ENCODE peak calls at places on chromosomes 4 and X, in five cellular contexts. S is activated CD8-positive, alpha-beta T cell treated with anti-CD3 and anti-CD28 coated beads, Interleukin-2, amount 10 ng/mL, durations not matched to agents 7 days and 5 days; O is iris pigment epithelial cell; B is activated T-cell treated with anti-CD3 and anti-CD28 coated beads for 48 hours; W is NCI-H774. Q is an unnamed sample.

GRCh38 chr4:133156096-133156495 is 7.0 kb downstream of the PCDH10 start:
- DNase-seq in B (no peak), S (no peak), O (no peak), W (no peak), Q (peak)

GRCh38 chrX:69285401-69285871 is 120.2 kb upstream of the PJA1 start:
- DNase-seq in W (no peak), S (no peak), B (no peak), O (no peak), Q (peak)

GRCh38 chr4:76616526-76616925 is 181.5 kb downstream of the SHROOM3 start:
- DNase-seq in O (no peak), S (no peak), B (no peak), W (no peak), Q (no peak)

GRCh38 chr4:135724426-135724825 is 1522.8 kb upstream of the PABPC4L start:
- DNase-seq in B (no peak), W (no peak), O (no peak), S (no peak), Q (no peak)

GRCh38 chr4:153174821-153175567 is 29.2 kb upstream of the TRIM2 start:
- DNase-seq in S (no peak), O (no peak), B (no peak), W (no peak), Q (no peak)

GRCh38 chr4:150491132-150492049 is 90.6 kb upstream of the MAB21L2 start:
- DNase-seq in O (no peak), W (no peak), S (no peak), B (no peak), Q (peak)

GRCh38 chr4:16745009-16745408 is 153.4 kb downstream of the LDB2 start:
- DNase-seq in B (no peak), O (peak), S (no peak), W (no peak), Q (peak)

GRCh38 chr4:173485164-173485563 is 44.9 kb downstream of the HAND2 start:
- DNase-seq in W (no peak), S (peak), B (no peak), O (peak), Q (no peak)

GRCh38 chr4:173017802-173018201 is 150.8 kb upstream of the GALNT7 start:
- DNase-seq in B (no peak), W (no peak), O (no peak), S (no peak), Q (no peak)

GRCh38 chrX:39813631-39814246 is 284.0 kb downstream of the BCOR start:
- DNase-seq in W (no peak), B (no peak), S (no peak), O (peak), Q (no peak)

GRCh38 chr4:98958065-98958464 is 29.1 kb upstream of the EIF4E start:
- DNase-seq in W (no peak), O (no peak), S (no peak), B (no peak), Q (no peak)

GRCh38 chr4:184932343-184932742 is 85.9 kb upstream of the HELT start:
- DNase-seq in W (no peak), O (no peak), S (no peak), B (no peak), Q (peak)

GRCh38 chrX:43682726-43683125 is 26.6 kb downstream of the MAOA start:
- DNase-seq in W (no peak), O (no peak), B (no peak), S (no peak), Q (no peak)

GRCh38 chr4:20086768-20087167 is 164.9 kb upstream of the SLIT2 start:
- DNase-seq in O (no peak), S (no peak), B (no peak), W (no peak), Q (no peak)

GRCh38 chr4:94411296-94411695 is 40.4 kb upstream of the PDLIM5 start:
- DNase-seq in W (no peak), S (no peak), O (no peak), B (no peak), Q (no peak)

GRCh38 chr4:99853993-99854392 is 37.4 kb downstream of the DAPP1 start:
- DNase-seq in S (no peak), O (no peak), B (no peak), W (no peak), Q (peak)

GRCh38 chr4:17636696-17637351 is 22.4 kb downstream of the MED28 start:
- DNase-seq in S (peak), B (peak), W (peak), O (peak), Q (peak)

GRCh38 chr4:150573534-150573933 is 8.4 kb upstream of the MAB21L2 start:
- DNase-seq in O (peak), S (no peak), W (no peak), B (no peak), Q (no peak)

GRCh38 chr4:145842224-145842887 is 96.3 kb downstream of the ZNF827 start:
- DNase-seq in O (peak), W (no peak), S (no peak), B (no peak), Q (no peak)

GRCh38 chrX:12162420-12162819 is 24.1 kb downstream of the FRMPD4 start:
- DNase-seq in B (no peak), O (no peak), S (no peak), W (no peak), Q (no peak)

GRCh38 chr4:15352508-15352907 is 75.3 kb upstream of the C1QTNF7 start:
- DNase-seq in B (no peak), W (no peak), S (no peak), O (no peak), Q (no peak)

GRCh38 chr4:138202686-138203085 is 39.5 kb downstream of the SLC7A11 start:
- DNase-seq in W (no peak), S (no peak), B (no peak), O (no peak), Q (no peak)

GRCh38 chr4:180615746-180616145 is 1627.5 kb upstream of the TENM3 start:
- DNase-seq in W (no peak), S (no peak), B (no peak), O (no peak), Q (peak)

GRCh38 chrX:29627833-29628232 is 587.5 kb upstream of the MAGEB2 start:
- DNase-seq in O (peak), S (no peak), W (no peak), B (no peak), Q (no peak)

GRCh38 chr4:147578611-147579010 is 38.6 kb upstream of the TMEM184C start:
- DNase-seq in O (no peak), S (no peak), W (no peak), B (no peak), Q (no peak)

GRCh38 chr4:94455081-94455480 is 3.3 kb downstream of the PDLIM5 start:
- DNase-seq in O (peak), S (no peak), W (no peak), B (no peak), Q (no peak)

GRCh38 chr4:144179152-144179739 is 38.7 kb upstream of the GYPA start:
- DNase-seq in W (no peak), O (no peak), B (no peak), S (no peak), Q (no peak)

GRCh38 chrX:15674514-15674898 is 9.9 kb upstream of the CLTRN start:
- DNase-seq in W (peak), O (no peak), B (peak), S (peak), Q (peak)

GRCh38 chrX:118370921-118371624 is 25.2 kb downstream of the WDR44 start:
- DNase-seq in O (peak), W (no peak), S (no peak), B (no peak), Q (no peak)

GRCh38 chrX:30414144-30414543 is 105.0 kb upstream of the NR0B1 start:
- DNase-seq in S (no peak), O (no peak), B (no peak), W (no peak), Q (no peak)

GRCh38 chr4:1614049-1614448 is 70.1 kb downstream of the FAM53A start:
- DNase-seq in O (no peak), S (no peak), W (no peak), B (no peak), Q (no peak)

GRCh38 chr4:159177265-159178146 is 74.6 kb downstream of the RAPGEF2 start:
- DNase-seq in W (no peak), O (no peak), B (no peak), S (no peak), Q (no peak)

GRCh38 chr4:96913437-96914075 is 1073.7 kb downstream of the PDHA2 start:
- DNase-seq in B (no peak), W (no peak), O (peak), S (no peak), Q (peak)

GRCh38 chr4:153341575-153342090 is 2.9 kb upstream of the MND1 start:
- DNase-seq in B (no peak), O (peak), S (no peak), W (no peak), Q (no peak)

GRCh38 chr4:157706134-157706533 is 466.7 kb downstream of the GASK1B start:
- DNase-seq in W (no peak), S (no peak), O (no peak), B (no peak), Q (no peak)

GRCh38 chr4:77040265-77040664 is 35.5 kb downstream of the CCNI start:
- DNase-seq in O (peak), S (no peak), B (no peak), W (no peak), Q (no peak)

GRCh38 chr4:1715002-1715761 is 3.1 kb upstream of the SLBP start:
- DNase-seq in O (no peak), W (no peak), B (no peak), S (no peak), Q (no peak)

GRCh38 chr4:165994706-165995105 is 121.7 kb downstream of the TLL1 start:
- DNase-seq in S (no peak), O (peak), W (no peak), B (no peak), Q (no peak)

GRCh38 chr4:177051473-177052060 is 258.1 kb upstream of the NEIL3 start:
- DNase-seq in O (peak), S (peak), W (no peak), B (no peak), Q (peak)

GRCh38 chrX:10415704-10416001 is 204.7 kb downstream of the MID1 start:
- DNase-seq in B (no peak), W (no peak), S (no peak), O (peak), Q (no peak)

Q was measured in neural progenitor cell.